ENCODE peak calls at places on chromosomes 5 and 9, in five cellular contexts. S, G, R, P and H are unnamed samples.

GRCh38 chr5:470961-471749 is 28.2 kb downstream of the EXOC3 start:
- DNase-seq in S (no peak), G (no peak), R (no peak), P (no peak), H (peak)

GRCh38 chr9:93263334-93264229 is 79.6 kb downstream of the WNK2 start:
- DNase-seq in S (no peak), G (no peak), R (no peak), P (no peak), H (peak)

GRCh38 chr5:1840741-1841521 is 39.7 kb downstream of the NDUFS6 start:
- DNase-seq in S (peak), G (no peak), R (no peak), P (no peak), H (peak)

GRCh38 chr9:27125936-27126335 is 16.9 kb downstream of the TEK start:
- DNase-seq in S (no peak), G (peak), R (peak), P (no peak), H (no peak)

GRCh38 chr9:128555180-128555721 is 2.9 kb downstream of the SPTAN1 start:
- DNase-seq in S (peak), G (peak), R (peak), P (peak), H (peak)

GRCh38 chr5:16975950-16976624 is 40.0 kb upstream of the MYO10 start:
- DNase-seq in S (no peak), G (peak), R (no peak), P (no peak), H (no peak)

GRCh38 chr5:179805529-179806249 is 977 bp downstream of the MGAT4B start:
- DNase-seq in S (no peak), G (peak), R (no peak), P (no peak), H (peak)

GRCh38 chr9:2655411-2655901 is 33.9 kb downstream of the VLDLR start:
- DNase-seq in S (no peak), G (peak), R (peak), P (no peak), H (no peak)

GRCh38 chr9:38092200-38092524 is 23.1 kb upstream of the SHB start:
- DNase-seq in S (no peak), G (no peak), R (no peak), P (no peak), H (no peak)

GRCh38 chr9:121851641-121852091 is 200.2 kb downstream of the DAB2IP start:
- DNase-seq in S (no peak), G (no peak), R (no peak), P (no peak), H (no peak)

GRCh38 chr5:32462618-32463017 is 18.1 kb upstream of the ZFR start:
- DNase-seq in S (no peak), G (peak), R (peak), P (no peak), H (no peak)

GRCh38 chr5:96706433-96707111 is 44.4 kb downstream of the CAST start:
- DNase-seq in S (no peak), G (no peak), R (no peak), P (no peak), H (no peak)

GRCh38 chr5:96703384-96703910 is 41.3 kb downstream of the CAST start:
- DNase-seq in S (no peak), G (no peak), R (no peak), P (no peak), H (no peak)

GRCh38 chr5:96702503-96703383 is 40.6 kb downstream of the CAST start:
- DNase-seq in S (peak), G (peak), R (no peak), P (peak), H (peak)

GRCh38 chr5:96708600-96708999 is 46.4 kb downstream of the CAST start:
- DNase-seq in S (no peak), G (no peak), R (no peak), P (no peak), H (no peak)

DNA sequence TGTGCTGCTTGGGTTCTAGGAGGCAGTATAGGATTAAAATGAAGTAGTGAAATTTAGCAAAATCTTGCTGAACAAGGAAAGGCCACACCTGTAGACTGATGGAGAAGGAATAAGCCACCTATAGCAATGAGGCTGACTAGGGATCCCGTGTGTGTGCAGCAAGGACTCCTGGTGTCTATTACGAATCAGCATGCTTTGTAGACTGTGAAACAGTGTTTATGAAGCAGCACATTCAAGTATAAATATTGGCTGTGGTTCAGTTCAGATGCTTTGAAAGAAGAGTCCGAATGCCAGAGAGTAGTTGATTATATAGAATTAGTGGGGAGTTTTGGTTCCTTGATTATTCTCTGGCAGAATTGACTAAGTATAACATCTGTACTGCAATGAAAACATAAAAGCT is 41.8 kb downstream of the CAST start:
- DNase-seq in S (no peak), G (no peak), R (no peak), P (no peak), H (no peak)
- H3K9ac ChIP-seq in S (no peak), G (no peak), R (no peak), P (peak), H (no peak)

DNA sequence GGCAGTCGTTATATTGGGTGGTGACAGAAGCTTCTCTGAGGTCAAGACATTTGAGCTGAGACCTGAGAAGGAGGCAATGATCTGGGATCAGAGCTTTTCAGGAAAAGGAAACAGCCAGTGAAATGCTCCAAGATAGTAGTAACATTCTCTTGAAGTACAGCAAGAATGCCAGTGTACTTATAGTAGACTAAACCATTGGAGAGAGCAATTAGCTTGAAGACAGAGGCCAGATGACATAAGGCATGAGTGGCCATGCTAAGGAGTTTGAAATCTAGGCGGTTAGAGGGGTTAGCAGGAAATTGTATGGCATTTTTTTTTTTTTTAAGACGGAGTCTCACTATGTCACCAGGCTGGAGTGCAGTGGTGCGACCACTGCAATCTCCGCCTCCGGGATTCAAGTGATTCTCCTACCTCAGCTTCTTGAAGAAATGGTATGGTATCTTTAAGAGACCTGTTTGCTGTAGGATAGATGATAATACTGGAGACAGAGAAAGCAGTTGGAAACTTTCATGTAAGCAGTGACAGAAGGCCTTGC is 482.3 kb upstream of the PAPPA start:
- DNase-seq in S (no peak), G (no peak), R (no peak), P (no peak), H (no peak)
- H3K9ac ChIP-seq in S (no peak), G (no peak), R (peak), P (no peak), H (no peak)

DNA sequence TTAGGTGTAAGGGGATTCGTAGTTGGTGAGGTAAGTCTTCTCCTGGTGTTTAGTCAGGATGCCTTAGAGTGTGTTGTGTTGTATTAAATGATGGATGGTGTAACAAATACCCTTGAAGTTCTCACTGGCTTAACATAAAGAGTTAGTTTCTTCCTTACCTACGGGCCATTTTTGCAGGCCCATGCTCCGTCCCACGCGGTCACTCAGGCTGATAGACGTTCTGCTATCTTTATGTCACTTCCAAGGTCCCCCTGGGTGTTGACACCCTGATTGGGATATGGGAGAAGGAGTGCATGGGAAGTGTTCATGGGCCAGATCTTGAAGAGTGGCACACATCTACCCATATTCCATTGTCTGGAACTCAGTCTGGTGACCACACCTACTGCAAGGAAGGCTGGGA is 214.0 kb downstream of the MAST4 start:
- DNase-seq in S (no peak), G (no peak), R (no peak), P (no peak), H (no peak)
- H3K9ac ChIP-seq in S (no peak), G (no peak), R (no peak), P (no peak), H (no peak)

GRCh38 chr9:124660341-124660801 is 110.7 kb downstream of the NR6A1 start:
- DNase-seq in S (peak), G (peak), R (peak), P (no peak), H (peak)

GRCh38 chr9:124654431-124654830 is 116.7 kb downstream of the NR6A1 start:
- DNase-seq in S (no peak), G (peak), R (no peak), P (no peak), H (no peak)

GRCh38 chr9:124658165-124659017 is 112.7 kb downstream of the NR6A1 start:
- DNase-seq in S (peak), G (peak), R (peak), P (peak), H (peak)

GRCh38 chr9:124659099-124659659 is 111.9 kb downstream of the NR6A1 start:
- DNase-seq in S (peak), G (peak), R (peak), P (no peak), H (peak)

DNA sequence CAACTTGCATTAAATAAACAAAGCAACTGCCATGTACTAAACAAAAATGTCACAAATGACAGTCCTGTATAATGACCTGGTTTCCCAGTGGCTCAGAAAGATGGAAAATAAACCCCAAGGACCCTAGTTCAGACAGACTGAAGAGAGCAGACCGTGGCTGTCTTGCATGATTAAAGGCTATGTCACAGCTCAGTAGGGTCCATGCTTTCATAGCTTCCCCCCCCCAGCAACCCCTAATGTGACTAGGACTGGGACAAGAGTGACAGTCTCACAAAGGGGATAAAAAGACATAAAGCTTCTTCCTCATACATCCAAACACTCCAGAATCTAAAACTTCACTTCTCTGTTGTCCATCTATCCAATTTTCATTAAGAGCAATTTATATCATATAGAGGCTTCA is 113.6 kb downstream of the NR6A1 start:
- DNase-seq in S (no peak), G (no peak), R (no peak), P (no peak), H (no peak)
- H3K9ac ChIP-seq in S (no peak), G (no peak), R (no peak), P (peak), H (no peak)

GRCh38 chr9:130302785-130303612 is 37.4 kb downstream of the HMCN2 start:
- DNase-seq in S (no peak), G (no peak), R (no peak), P (no peak), H (no peak)

GRCh38 chr9:130299785-130300615 is 34.4 kb downstream of the HMCN2 start:
- DNase-seq in S (no peak), G (no peak), R (no peak), P (no peak), H (no peak)

GRCh38 chr9:130301483-130302286 is 36.1 kb downstream of the HMCN2 start:
- DNase-seq in S (no peak), G (peak), R (no peak), P (no peak), H (no peak)

GRCh38 chr9:130298663-130299279 is 33.2 kb downstream of the HMCN2 start:
- DNase-seq in S (peak), G (peak), R (peak), P (no peak), H (peak)

DNA sequence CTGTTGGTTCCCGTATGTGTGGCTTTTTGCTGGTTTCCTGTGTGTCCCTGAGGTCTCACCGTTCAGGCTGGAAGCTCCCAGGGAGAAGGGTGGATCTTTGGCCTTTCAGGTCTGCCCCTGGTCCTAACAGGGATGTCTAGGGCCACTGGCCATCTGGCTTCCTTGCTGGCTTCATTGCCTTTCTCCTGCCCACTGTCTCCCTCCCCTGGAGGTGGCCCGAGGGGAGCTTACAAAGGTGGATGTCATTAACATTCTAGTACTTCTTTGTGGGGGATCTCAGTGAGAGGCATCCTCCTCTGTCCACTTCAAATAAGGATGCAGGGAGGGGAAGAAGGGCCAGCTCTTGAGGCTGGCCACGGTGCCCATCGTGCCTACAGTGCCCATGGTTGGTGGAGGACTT is 35.2 kb downstream of the HMCN2 start:
- DNase-seq in S (no peak), G (no peak), R (no peak), P (no peak), H (no peak)
- H3K9ac ChIP-seq in S (no peak), G (no peak), R (no peak), P (no peak), H (no peak)

GRCh38 chr9:89436963-89437625 is 60.8 kb downstream of the SEMA4D start:
- DNase-seq in S (no peak), G (no peak), R (no peak), P (no peak), H (peak)

GRCh38 chr9:89433826-89434225 is 64.1 kb downstream of the SEMA4D start:
- DNase-seq in S (no peak), G (peak), R (no peak), P (no peak), H (peak)

GRCh38 chr9:89436326-89436725 is 61.6 kb downstream of the SEMA4D start:
- DNase-seq in S (no peak), G (no peak), R (no peak), P (no peak), H (peak)

GRCh38 chr9:89434636-89435314 is 63.1 kb downstream of the SEMA4D start:
- DNase-seq in S (no peak), G (no peak), R (no peak), P (no peak), H (peak)

GRCh38 chr9:89435315-89435823 is 62.5 kb downstream of the SEMA4D start:
- DNase-seq in S (peak), G (no peak), R (peak), P (peak), H (peak)
- H3K9ac ChIP-seq in S (no peak), G (no peak), R (no peak), P (no peak), H (no peak)

DNA sequence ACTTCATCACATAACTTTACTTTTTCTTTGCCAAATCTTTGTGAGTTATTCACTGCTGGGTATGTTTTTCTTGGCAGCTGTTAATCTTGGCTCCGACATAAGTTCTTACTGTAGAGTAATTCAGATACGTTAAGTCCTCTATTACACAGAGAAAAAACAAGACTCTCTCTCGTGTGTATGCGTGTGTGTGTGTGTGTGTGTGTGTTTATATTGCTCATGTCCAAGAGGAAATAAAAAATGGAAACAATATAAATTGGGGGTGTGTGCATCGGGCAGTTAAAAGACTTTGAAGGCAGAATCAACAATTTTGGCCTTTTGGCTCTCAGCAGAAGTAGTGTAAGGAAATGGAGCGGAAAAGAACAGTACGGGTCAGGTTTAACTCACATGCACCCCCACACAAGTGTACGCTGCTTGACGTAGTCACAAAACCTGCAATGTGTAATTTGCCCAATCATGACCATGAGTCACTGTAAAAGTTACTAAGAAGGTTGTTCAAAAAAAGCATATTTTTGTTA is 67.2 kb upstream of the IFNE start:
- DNase-seq in S (no peak), G (peak), R (peak), P (no peak), H (no peak)
- H3K9ac ChIP-seq in S (no peak), G (peak), R (peak), P (peak), H (no peak)